ENCODE peak calls at places on chromosomes 5 and 9, in five cellular contexts. E is fibroblast of pulmonary artery, Z is IMR-90, P is osteocyte, W is AG09319. C is an unnamed sample.

GRCh38 chr9:84669293-84670105 is at the start of gene NTRK2:
- DNase-seq in E (peak), Z (peak), P (no peak), W (no peak), C (peak)

GRCh38 chr5:122673343-122673742 is 101.5 kb upstream of the SNX2 start:
- DNase-seq in E (peak), Z (no peak), P (no peak), W (peak), C (no peak)

GRCh38 chr5:116438979-116439554 is 135.6 kb downstream of the SEMA6A start:
- DNase-seq in E (no peak), Z (no peak), P (no peak), W (no peak), C (no peak)

GRCh38 chr5:77167695-77168111 is 42.8 kb upstream of the PDE8B start:
- DNase-seq in E (peak), Z (peak), P (no peak), W (peak), C (no peak)

GRCh38 chr5:19256036-19256435 is 732.0 kb downstream of the CDH18 start:
- DNase-seq in E (no peak), Z (no peak), P (no peak), W (no peak), C (no peak)

GRCh38 chr9:131258186-131258585 is 18.1 kb downstream of the FAM78A start:
- DNase-seq in E (no peak), Z (no peak), P (no peak), W (no peak), C (no peak)

GRCh38 chr5:153504726-153505125 is 14.3 kb downstream of the GRIA1 start:
- DNase-seq in E (no peak), Z (no peak), P (no peak), W (no peak), C (no peak)

GRCh38 chr5:132812123-132812948 is 766 bp upstream of the SOWAHA start:
- DNase-seq in E (no peak), Z (no peak), P (no peak), W (no peak), C (no peak)

GRCh38 chr5:90933298-90933697 is 374.7 kb downstream of the ADGRV1 start:
- DNase-seq in E (no peak), Z (no peak), P (no peak), W (no peak), C (no peak)

GRCh38 chr5:95620030-95620869 is at the start of gene GPR150:
- DNase-seq in E (peak), Z (peak), P (peak), W (no peak), C (peak)
- TF ChIP-seq CTCF in E (no peak), Z (peak), P (no peak), W (no peak), C (no peak)

GRCh38 chr5:165026971-165027370 is 1521.6 kb downstream of the MAT2B start:
- DNase-seq in E (no peak), Z (no peak), P (no peak), W (no peak), C (no peak)

GRCh38 chr5:165031361-165031760 is 1525.9 kb downstream of the MAT2B start:
- DNase-seq in E (no peak), Z (no peak), P (no peak), W (no peak), C (no peak)

DNA sequence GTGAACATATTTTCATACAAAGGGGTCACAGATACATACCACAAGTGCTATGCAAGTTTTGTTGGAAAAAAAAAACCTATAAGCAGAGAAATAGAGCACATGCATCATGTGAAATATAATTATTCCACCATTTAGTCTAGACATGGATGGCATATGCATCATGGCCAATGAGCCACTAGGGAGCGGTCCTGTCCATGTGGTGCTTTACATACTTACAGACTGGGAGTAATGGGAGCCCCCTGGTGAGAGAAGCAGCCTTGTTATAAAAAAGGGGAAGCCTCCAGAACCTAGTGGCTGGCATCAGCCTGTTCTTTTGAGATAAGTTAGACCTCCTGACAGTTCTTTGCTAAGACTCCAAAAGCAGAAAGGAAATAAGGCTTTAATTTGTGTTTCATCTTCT is 1524.1 kb downstream of the MAT2B start:
- DNase-seq in E (no peak), Z (peak), P (no peak), W (no peak), C (no peak)
- TF ChIP-seq CTCF in E (no peak), Z (peak), P (no peak), W (no peak), C (no peak)

GRCh38 chr5:54247226-54247625 is 63.1 kb downstream of the ARL15 start:
- DNase-seq in E (no peak), Z (no peak), P (no peak), W (no peak), C (no peak)

GRCh38 chr5:54242287-54242686 is 68.1 kb downstream of the ARL15 start:
- DNase-seq in E (peak), Z (no peak), P (no peak), W (no peak), C (no peak)

GRCh38 chr5:54249210-54250028 is 61.0 kb downstream of the ARL15 start:
- DNase-seq in E (no peak), Z (peak), P (no peak), W (no peak), C (peak)

DNA sequence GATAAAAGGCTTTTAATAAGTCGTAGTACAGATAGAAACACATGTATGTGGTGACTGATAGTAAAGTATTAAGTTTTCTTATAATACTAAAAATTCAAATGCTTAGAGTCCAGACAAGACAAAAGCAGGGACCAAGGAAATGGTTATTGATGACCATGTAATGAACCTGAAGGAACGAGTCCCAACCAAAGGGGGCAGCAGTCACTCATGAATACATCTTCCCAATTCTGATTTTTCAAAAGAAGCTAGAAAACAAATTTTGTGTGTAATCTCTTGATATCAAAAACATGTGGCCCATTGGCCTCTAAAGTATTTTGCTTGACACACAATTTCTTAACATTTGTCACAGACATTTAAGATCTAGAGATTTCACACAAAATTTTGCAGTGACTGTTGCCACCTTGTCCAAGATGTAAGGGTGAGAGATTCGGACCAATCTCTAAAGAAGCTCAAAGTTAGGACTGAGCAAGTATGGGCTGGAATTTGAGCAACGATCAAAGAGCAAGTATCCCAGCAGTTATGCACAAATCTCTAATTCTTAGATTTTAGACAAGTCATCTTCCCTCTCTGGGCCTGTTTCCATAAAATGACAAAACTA is 66.8 kb downstream of the ARL15 start:
- DNase-seq in E (peak), Z (peak), P (no peak), W (peak), C (peak)
- TF ChIP-seq CTCF in E (peak), Z (peak), P (peak), W (peak), C (peak)

GRCh38 chr9:37949576-37949975 is 45.6 kb upstream of the SLC25A51 start:
- DNase-seq in E (no peak), Z (no peak), P (no peak), W (no peak), C (no peak)
- TF ChIP-seq CTCF in E (no peak), Z (no peak), P (no peak), W (no peak), C (no peak)

GRCh38 chr5:141338538-141339306 is at the start of gene PCDHGA2:
- DNase-seq in E (peak), Z (peak), P (no peak), W (no peak), C (peak)
- TF ChIP-seq CTCF in E (peak), Z (peak), P (no peak), W (peak), C (peak)

C was measured in GM20000.